ENCODE peak calls at places on chromosomes 2 and 18, in four cellular contexts. S, N, B and G are unnamed samples.
A peak's percentile ranks its signal among the peaks of the same experiment; 100 is the strongest.

GRCh38 chr2:46296216-46296839 is 879 bp upstream of the EPAS1 start:
- DNase-seq in S (peak; percentile 15), N (peak; percentile 36), B (peak; percentile 72), G (no peak)

GRCh38 chr2:190846746-190847145 is 33.9 kb upstream of the GLS start:
- DNase-seq in N (no peak), S (no peak), B (no peak), G (no peak)

GRCh38 chr18:24683965-24684364 is 223.5 kb downstream of the HRH4 start:
- DNase-seq in N (no peak), B (no peak), S (no peak), G (no peak)

GRCh38 chr2:102034683-102035606 is 43.2 kb downstream of the IL1R2 start:
- DNase-seq in S (no peak), B (no peak), N (no peak), G (no peak)

GRCh38 chr2:240624950-240625621 is at the start of gene GPR35:
- DNase-seq in N (peak; percentile 46), B (no peak), S (peak; percentile 88), G (peak; percentile 15)

GRCh38 chr18:65567372-65567771 is 183.4 kb upstream of the CDH7 start:
- DNase-seq in N (peak; percentile 3), B (no peak), S (no peak), G (no peak)

GRCh38 chr2:240983361-240983995 is 14.9 kb upstream of the SNED1 start:
- DNase-seq in B (no peak), S (peak; percentile 67), N (no peak), G (no peak)

GRCh38 chr2:1809726-1810125 is 65.4 kb upstream of the PXDN start:
- DNase-seq in B (no peak), S (peak; percentile 25), N (no peak), G (no peak)

GRCh38 chr18:58768293-58768974 is 96.2 kb upstream of the ZNF532 start:
- DNase-seq in N (peak; percentile 48), B (peak; percentile 86), S (peak; percentile 64), G (peak; percentile 43)

GRCh38 chr2:191635333-191636234 is 42.4 kb upstream of the NABP1 start:
- DNase-seq in S (no peak), N (peak; percentile 92), B (no peak), G (peak; percentile 83)

DNA sequence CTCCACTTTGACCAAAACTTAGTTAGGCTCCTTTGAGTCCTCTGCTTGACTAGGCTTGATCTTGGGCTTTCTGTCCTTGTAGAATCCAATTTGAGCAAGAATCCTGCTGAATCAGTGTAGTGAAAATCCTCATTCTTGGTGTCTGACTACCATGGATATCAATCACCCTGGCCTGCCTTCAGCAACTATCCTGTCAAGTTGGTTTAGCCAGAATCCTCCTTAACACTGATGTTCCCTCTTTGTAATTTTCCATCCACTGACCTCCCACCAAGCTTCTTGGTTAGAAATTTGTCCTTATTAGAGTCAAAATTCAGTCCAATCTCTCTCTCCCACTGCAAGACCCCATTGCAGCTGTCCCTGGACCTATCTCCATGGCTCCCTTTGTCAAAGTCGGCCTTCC is 494 bp upstream of the RBM45 start:
- DNase-seq in S (no peak), N (no peak), B (no peak), G (no peak)
- H3K4me3 ChIP-seq in S (peak overlapping the region; percentile 73), N (peak overlapping the region; percentile 97), B (no peak overlapping the region), G (peak overlapping the region; percentile 96)

GRCh38 chr18:9771261-9771976 is 63.3 kb downstream of the RAB31 start:
- DNase-seq in S (peak; percentile 49), N (peak; percentile 65), B (peak; percentile 95), G (peak; percentile 54)
- TF ChIP-seq CTCF in S (peak; percentile 59), N (peak; percentile 98), B (peak; percentile 98), G (peak; percentile 93)

GRCh38 chr2:22455086-22455485 is 929.9 kb upstream of the KLHL29 start:
- DNase-seq in S (no peak), N (no peak), B (no peak), G (no peak)

GRCh38 chr2:22449676-22450075 is 935.3 kb upstream of the KLHL29 start:
- DNase-seq in S (no peak), B (no peak), N (no peak), G (no peak)

GRCh38 chr2:22450831-22451230 is 934.1 kb upstream of the KLHL29 start:
- DNase-seq in N (no peak), S (no peak), B (no peak), G (no peak)
- H3K4me3 ChIP-seq in N (no peak overlapping the region), S (no peak overlapping the region), B (no peak overlapping the region), G (no peak overlapping the region)

GRCh38 chr2:99340669-99341236 is 3.6 kb downstream of the EIF5B start:
- DNase-seq in N (no peak), S (no peak), B (no peak), G (no peak)

GRCh38 chr2:99336780-99337163 is 417 bp upstream of the EIF5B start:
- DNase-seq in N (no peak), B (no peak), S (peak; percentile 4), G (no peak)

GRCh38 chr2:99337931-99338580 is 867 bp downstream of the EIF5B start:
- DNase-seq in N (peak; percentile 14), S (no peak), B (no peak), G (peak; percentile 15)

GRCh38 chr2:99335911-99336779 is at the start of gene TXNDC9:
- DNase-seq in B (peak; percentile 100), N (peak; percentile 100), S (peak; percentile 97), G (peak; percentile 100)

GRCh38 chr2:99337164-99337930 is at the start of gene EIF5B:
- DNase-seq in B (peak; percentile 98), N (peak; percentile 98), S (peak; percentile 92), G (peak; percentile 96)
- TF ChIP-seq CTCF in B (peak; percentile 49), N (peak; percentile 71), S (no peak), G (peak; percentile 69)

GRCh38 chr18:2980607-2980923 is 32.4 kb downstream of the LPIN2 start:
- DNase-seq in S (no peak), N (no peak), B (no peak), G (no peak)

GRCh38 chr18:2983296-2983695 is 29.6 kb downstream of the LPIN2 start:
- DNase-seq in N (no peak), S (no peak), B (no peak), G (no peak)

GRCh38 chr18:2982452-2983172 is 30.3 kb downstream of the LPIN2 start:
- DNase-seq in B (no peak), N (no peak), S (no peak), G (no peak)

GRCh38 chr18:2979871-2980606 is 32.9 kb downstream of the LPIN2 start:
- DNase-seq in N (no peak), B (no peak), S (no peak), G (no peak)

GRCh38 chr18:2981212-2981728 is 31.7 kb downstream of the LPIN2 start:
- DNase-seq in B (no peak), N (peak; percentile 90), S (no peak), G (peak; percentile 75)
- H3K4me3 ChIP-seq in B (no peak overlapping the region), N (no peak overlapping the region), S (peak overlapping the region; percentile 44), G (no peak overlapping the region)

DNA sequence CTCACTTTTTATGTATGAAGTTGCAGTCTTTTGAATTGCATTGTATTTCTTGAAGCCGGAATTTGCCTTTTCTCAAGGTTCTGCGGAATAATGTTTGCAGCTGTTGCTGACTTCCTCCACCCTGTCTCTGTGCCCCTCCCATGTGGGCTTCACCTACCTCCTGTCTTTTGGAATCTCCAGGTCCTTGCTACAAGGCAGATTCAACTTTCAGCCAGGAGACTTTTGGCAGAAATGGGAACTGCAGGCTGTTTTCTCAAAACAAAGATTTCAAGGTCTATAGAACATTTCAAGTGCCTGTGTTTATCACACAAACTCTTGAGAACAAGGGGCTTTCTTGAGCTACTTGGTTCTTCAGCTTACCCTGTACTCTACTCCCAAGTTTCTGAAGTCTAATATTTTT is 25.6 kb downstream of the ZNF236 start:
- DNase-seq in N (no peak), S (no peak), B (no peak), G (no peak)
- TF ChIP-seq CTCF in N (peak; percentile 14), S (no peak), B (peak; percentile 13), G (peak; percentile 22)